ENCODE peak calls at places on chromosome 11, in nine cellular contexts. Q is IMR-90; W is tibial artery; Z is SJSA1; F is effector memory CD4-positive, alpha-beta T cell; C is GM23248; E is left ventricle myocardium inferior; U is prostate gland; I is heart right ventricle. A is an unnamed sample.

GRCh38 chr11:14748093-14748492 is 104.5 kb downstream of the PDE3B start:
- DNase-seq in Q (no peak), W (no peak), Z (no peak), F (no peak), C (no peak), E (no peak), U (no peak), I (no peak), A (no peak)

GRCh38 chr11:84899134-84899533 is 728.0 kb downstream of the DLG2 start:
- DNase-seq in Q (no peak), W (no peak), Z (no peak), F (no peak), C (peak; percentile 56), E (no peak), U (no peak), I (no peak), A (no peak)

GRCh38 chr11:122197055-122197987 is 81.3 kb upstream of the BLID start:
- DNase-seq in Q (peak; percentile 99), W (peak; percentile 81), Z (peak; percentile 88), F (no peak), C (peak; percentile 99), E (no peak), U (no peak), I (peak; percentile 20), A (no peak)

GRCh38 chr11:134145715-134146114 is 76.8 kb downstream of the JAM3 start:
- DNase-seq in Q (no peak), W (no peak), Z (no peak), F (no peak), C (no peak), E (no peak), U (no peak), I (no peak), A (no peak)

GRCh38 chr11:112477152-112477928 is 216.7 kb upstream of the PLET1 start:
- DNase-seq in Q (no peak), W (no peak), Z (no peak), F (no peak), C (no peak), E (no peak), U (no peak), I (no peak), A (no peak)

GRCh38 chr11:396511-396947 is 2.5 kb downstream of the PKP3 start:
- DNase-seq in Q (no peak), W (no peak), Z (peak; percentile 21), F (no peak), C (peak; percentile 66), E (no peak), U (no peak), I (no peak), A (peak; percentile 39)

GRCh38 chr11:8070417-8071101 is 10.5 kb upstream of the TUB start:
- DNase-seq in Q (peak; percentile 61), W (no peak), Z (no peak), F (no peak), C (peak; percentile 75), E (no peak), U (no peak), I (no peak), A (no peak)

GRCh38 chr11:10580625-10581024 is 12.2 kb upstream of the LYVE1 start:
- DNase-seq in Q (peak; percentile 43), W (no peak), Z (no peak), F (no peak), C (no peak), E (no peak), U (no peak), I (no peak), A (no peak)

GRCh38 chr11:33610903-33611302 is 89.7 kb downstream of the C11orf91 start:
- DNase-seq in Q (no peak), W (no peak), Z (no peak), F (no peak), C (no peak), E (no peak), U (no peak), I (no peak), A (no peak)

GRCh38 chr11:105647780-105648179 is 37.9 kb downstream of the GRIA4 start:
- DNase-seq in Q (no peak), W (no peak), Z (no peak), F (no peak), C (no peak), E (no peak), U (no peak), I (no peak), A (no peak)

GRCh38 chr11:62081378-62082291 is 42.2 kb upstream of the INCENP start:
- DNase-seq in Q (peak; percentile 66), W (peak; percentile 87), Z (peak; percentile 62), F (peak; percentile 60), C (peak; percentile 80), E (peak; percentile 79), U (peak; percentile 69), I (peak; percentile 79), A (peak; percentile 75)

GRCh38 chr11:69912161-69912910 is 93.1 kb upstream of the FGF3 start:
- DNase-seq in Q (no peak), W (peak; percentile 66), Z (no peak), F (no peak), C (no peak), E (peak; percentile 14), U (no peak), I (no peak), A (peak; percentile 43)

GRCh38 chr11:95364324-95365295 is 133.6 kb upstream of the SESN3 start:
- DNase-seq in Q (no peak), W (no peak), Z (peak; percentile 2), F (no peak), C (peak; percentile 16), E (no peak), U (no peak), I (no peak), A (no peak)

DNA sequence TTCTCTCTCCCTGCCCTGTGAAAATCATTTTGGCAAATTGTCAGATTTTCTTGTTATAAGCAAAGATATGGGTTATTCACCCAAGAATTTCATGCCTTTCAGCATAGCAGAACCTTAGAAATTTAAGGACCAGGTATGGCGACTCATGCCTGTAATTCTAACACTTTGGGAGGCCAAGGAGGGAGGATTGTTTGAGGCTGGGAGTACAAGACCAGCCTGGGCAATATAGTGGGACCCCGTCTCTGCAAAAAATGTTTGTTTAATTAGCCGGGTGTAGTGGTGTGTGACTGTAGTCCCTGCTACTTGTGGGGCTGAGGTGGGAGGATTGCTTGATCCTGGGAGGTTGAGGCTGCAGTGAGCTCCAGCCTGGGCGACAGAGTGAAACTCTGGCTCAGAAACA is 27.6 kb downstream of the APLP2 start:
- DNase-seq in Q (no peak), W (no peak), Z (no peak), F (no peak), C (no peak), E (no peak), U (no peak), I (no peak), A (no peak)
- H3K27me3 ChIP-seq in Q (peaks cover 17% of the 10 kb centered on the region), W (no peaks in the 10 kb centered on the region), Z (no peaks in the 10 kb centered on the region), F (no peaks in the 10 kb centered on the region), C (peaks cover 19% of the 10 kb centered on the region), E (no peaks in the 10 kb centered on the region), U (no peaks in the 10 kb centered on the region), I (no peaks in the 10 kb centered on the region), A (no peaks in the 10 kb centered on the region)

GRCh38 chr11:118078972-118079411 is 2.1 kb downstream of the TMPRSS4 start:
- DNase-seq in Q (no peak), W (no peak), Z (no peak), F (no peak), C (no peak), E (no peak), U (no peak), I (no peak), A (no peak)
- H3K27me3 ChIP-seq in Q (peaks cover 6% of the 10 kb centered on the region), W (no peaks in the 10 kb centered on the region), Z (no peaks in the 10 kb centered on the region), F (no peaks in the 10 kb centered on the region), C (peaks cover 8% of the 10 kb centered on the region), E (no peaks in the 10 kb centered on the region), U (no peaks in the 10 kb centered on the region), I (no peaks in the 10 kb centered on the region), A (no peaks in the 10 kb centered on the region)

GRCh38 chr11:18713646-18714442 is 12.1 kb downstream of the IGSF22 start:
- DNase-seq in Q (no peak), W (no peak), Z (no peak), F (no peak), C (no peak), E (no peak), U (no peak), I (no peak), A (no peak)

GRCh38 chr11:18714443-18714780 is 11.6 kb downstream of the IGSF22 start:
- DNase-seq in Q (no peak), W (no peak), Z (no peak), F (no peak), C (no peak), E (no peak), U (no peak), I (no peak), A (no peak)

GRCh38 chr11:18710545-18710944 is 12.0 kb downstream of the TMEM86A start:
- DNase-seq in Q (no peak), W (no peak), Z (no peak), F (no peak), C (no peak), E (no peak), U (no peak), I (no peak), A (no peak)

GRCh38 chr11:18720086-18720810 is 5.7 kb downstream of the IGSF22 start:
- DNase-seq in Q (peak; percentile 25), W (no peak), Z (no peak), F (no peak), C (peak; percentile 75), E (no peak), U (no peak), I (no peak), A (peak; percentile 73)

DNA sequence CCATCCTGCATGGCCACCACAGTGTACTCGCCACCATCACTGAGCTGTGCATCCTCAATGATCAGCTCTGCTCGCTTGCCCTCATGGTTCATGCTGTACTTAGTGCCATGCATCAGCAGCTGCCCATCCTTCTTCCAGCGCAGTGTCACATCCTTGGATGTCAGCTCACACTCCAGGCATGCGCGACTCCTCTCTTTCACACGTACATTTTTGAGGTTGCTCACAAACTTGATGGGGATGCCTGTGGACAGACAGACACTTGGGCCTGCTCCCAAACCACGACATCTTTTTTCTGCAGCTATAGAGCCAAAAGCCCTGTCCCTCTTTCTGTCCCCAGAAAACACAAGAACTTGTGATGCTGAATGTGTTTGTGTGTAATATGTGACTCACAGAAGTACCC is 10.5 kb downstream of the IGSF22 start:
- DNase-seq in Q (no peak), W (no peak), Z (no peak), F (no peak), C (no peak), E (no peak), U (no peak), I (no peak), A (no peak)
- H3K27me3 ChIP-seq in Q (peaks cover 29% of the 10 kb centered on the region), W (no peaks in the 10 kb centered on the region), Z (no peaks in the 10 kb centered on the region), F (no peaks in the 10 kb centered on the region), C (no peaks in the 10 kb centered on the region), E (no peaks in the 10 kb centered on the region), U (no peaks in the 10 kb centered on the region), I (no peaks in the 10 kb centered on the region), A (no peaks in the 10 kb centered on the region)

DNA sequence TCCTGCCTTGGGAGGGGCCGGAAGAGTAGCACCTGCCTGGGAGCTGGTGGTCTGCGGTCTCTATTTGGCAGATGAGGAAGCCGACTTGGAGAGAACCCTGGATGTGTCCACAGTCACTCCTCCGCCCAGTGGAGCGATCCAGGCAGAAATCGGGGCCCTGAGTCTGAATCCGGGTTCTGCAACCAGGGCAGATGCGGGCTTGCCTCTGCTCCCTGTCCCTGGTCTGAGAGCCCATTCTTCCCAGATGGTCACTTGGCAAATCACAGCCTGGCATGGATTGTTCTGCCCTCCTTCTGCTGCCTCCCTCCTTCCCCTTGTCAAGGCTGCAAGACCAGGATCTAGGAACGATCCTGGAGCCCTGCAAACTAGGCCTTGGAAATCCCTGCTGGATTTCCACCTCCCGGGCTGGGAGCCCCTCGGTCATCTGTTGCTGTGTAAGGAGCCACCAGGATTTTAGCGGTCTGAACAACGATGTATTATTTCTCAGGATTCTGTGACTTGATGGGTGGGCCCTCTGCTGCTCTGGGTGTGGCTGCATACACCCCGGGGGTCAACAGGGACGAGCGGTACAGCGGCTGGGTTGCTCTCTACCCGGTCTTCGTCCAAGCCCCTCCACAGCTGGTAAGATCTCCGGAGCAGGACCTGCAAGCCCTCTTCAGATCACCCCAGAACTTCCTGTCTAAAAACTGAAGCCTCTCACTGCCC is 2.0 kb upstream of the ASCL2 start:
- DNase-seq in Q (no peak), W (peak; percentile 61), Z (no peak), F (no peak), C (no peak), E (no peak), U (no peak), I (peak; percentile 2), A (peak; percentile 48)
- H3K27me3 ChIP-seq in Q (peaks cover 88% of the 10 kb centered on the region), W (no peaks in the 10 kb centered on the region), Z (peaks cover 74% of the 10 kb centered on the region), F (peaks cover 33% of the 10 kb centered on the region), C (peaks cover 64% of the 10 kb centered on the region), E (peaks cover 81% of the 10 kb centered on the region), U (no peaks in the 10 kb centered on the region), I (peaks cover 65% of the 10 kb centered on the region), A (peaks cover 16% of the 10 kb centered on the region)